ENCODE peak calls at places on chromosome 16, in eight cellular contexts. One of them, this sample, is unnamed.

GRCh38 chr16:17602678-17603077 is 131.9 kb upstream of the XYLT1 start:
- DNase-seq in heart left ventricle: no peak
- DNase-seq in ovary: no peak
- DNase-seq in astrocyte: no peak
- DNase-seq in GM23248: no peak
- DNase-seq in WERI-Rb-1: no peak
- DNase-seq in MG63: no peak
- DNase-seq in aorta: no peak
- DNase-seq in this sample: no peak

GRCh38 chr16:30407794-30408534 is 558 bp downstream of the ZNF771 start:
- DNase-seq in heart left ventricle: peak; percentile 54
- DNase-seq in ovary: no peak
- DNase-seq in astrocyte: no peak
- DNase-seq in GM23248: peak; percentile 56
- DNase-seq in WERI-Rb-1: no peak
- DNase-seq in MG63: no peak
- DNase-seq in aorta: no peak
- DNase-seq in this sample: no peak

GRCh38 chr16:30895592-30896202 is 717 bp upstream of the CTF1 start:
- DNase-seq in heart left ventricle: no peak
- DNase-seq in ovary: no peak
- DNase-seq in astrocyte: no peak
- DNase-seq in GM23248: no peak
- DNase-seq in WERI-Rb-1: no peak
- DNase-seq in MG63: no peak
- DNase-seq in aorta: no peak
- DNase-seq in this sample: no peak

GRCh38 chr16:58025351-58026138 is at the start of gene MMP15:
- DNase-seq in heart left ventricle: peak; percentile 82
- DNase-seq in ovary: peak; percentile 30
- DNase-seq in astrocyte: peak; percentile 53
- DNase-seq in GM23248: peak; percentile 73
- DNase-seq in WERI-Rb-1: peak; percentile 91
- DNase-seq in MG63: peak; percentile 84
- DNase-seq in aorta: peak; percentile 89
- DNase-seq in this sample: no peak

GRCh38 chr16:48918520-48919258 is 308.7 kb upstream of the N4BP1 start:
- DNase-seq in heart left ventricle: no peak
- DNase-seq in ovary: no peak
- DNase-seq in astrocyte: no peak
- DNase-seq in GM23248: no peak
- DNase-seq in WERI-Rb-1: no peak
- DNase-seq in MG63: peak; percentile 42
- DNase-seq in aorta: no peak
- DNase-seq in this sample: no peak

GRCh38 chr16:66859397-66860068 is 15.3 kb downstream of the CA7 start:
- DNase-seq in heart left ventricle: no peak
- DNase-seq in ovary: no peak
- DNase-seq in astrocyte: no peak
- DNase-seq in GM23248: no peak
- DNase-seq in WERI-Rb-1: no peak
- DNase-seq in MG63: no peak
- DNase-seq in aorta: peak; percentile 43
- DNase-seq in this sample: no peak

GRCh38 chr16:3971706-3972105 is 91.2 kb upstream of the CREBBP start:
- DNase-seq in heart left ventricle: no peak
- DNase-seq in ovary: no peak
- DNase-seq in astrocyte: peak; percentile 25
- DNase-seq in GM23248: no peak
- DNase-seq in WERI-Rb-1: no peak
- DNase-seq in MG63: no peak
- DNase-seq in aorta: no peak
- DNase-seq in this sample: no peak

GRCh38 chr16:70741779-70742125 is 55.9 kb upstream of the MTSS2 start:
- DNase-seq in heart left ventricle: peak; percentile 18
- DNase-seq in ovary: no peak
- DNase-seq in astrocyte: no peak
- DNase-seq in GM23248: no peak
- DNase-seq in WERI-Rb-1: no peak
- DNase-seq in MG63: no peak
- DNase-seq in aorta: no peak
- DNase-seq in this sample: no peak

GRCh38 chr16:16867994-16868393 is 489.1 kb downstream of the NPIPA7 start:
- DNase-seq in heart left ventricle: no peak
- DNase-seq in ovary: no peak
- DNase-seq in astrocyte: no peak
- DNase-seq in GM23248: no peak
- DNase-seq in WERI-Rb-1: no peak
- DNase-seq in MG63: peak; percentile 6
- DNase-seq in aorta: no peak
- DNase-seq in this sample: no peak

GRCh38 chr16:55326261-55326802 is 2.3 kb downstream of the IRX6 start:
- DNase-seq in heart left ventricle: no peak
- DNase-seq in ovary: no peak
- DNase-seq in astrocyte: no peak
- DNase-seq in GM23248: no peak
- DNase-seq in WERI-Rb-1: no peak
- DNase-seq in MG63: no peak
- DNase-seq in aorta: no peak
- DNase-seq in this sample: no peak

GRCh38 chr16:55324491-55325447 is 766 bp downstream of the IRX6 start:
- DNase-seq in heart left ventricle: peak; percentile 72
- DNase-seq in ovary: no peak
- DNase-seq in astrocyte: no peak
- DNase-seq in GM23248: peak; percentile 10
- DNase-seq in WERI-Rb-1: no peak
- DNase-seq in MG63: peak; percentile 54
- DNase-seq in aorta: no peak
- DNase-seq in this sample: no peak

GRCh38 chr16:55325458-55326109 is 1.6 kb downstream of the IRX6 start:
- DNase-seq in heart left ventricle: no peak
- DNase-seq in ovary: no peak
- DNase-seq in astrocyte: no peak
- DNase-seq in GM23248: no peak
- DNase-seq in WERI-Rb-1: no peak
- DNase-seq in MG63: no peak
- DNase-seq in aorta: no peak
- DNase-seq in this sample: no peak

GRCh38 chr16:55323637-55324490 is at the start of gene IRX6:
- DNase-seq in heart left ventricle: peak; percentile 86
- DNase-seq in ovary: no peak
- DNase-seq in astrocyte: no peak
- DNase-seq in GM23248: peak; percentile 53
- DNase-seq in WERI-Rb-1: peak; percentile 80
- DNase-seq in MG63: peak; percentile 92
- DNase-seq in aorta: peak; percentile 81
- DNase-seq in this sample: no peak

DNA sequence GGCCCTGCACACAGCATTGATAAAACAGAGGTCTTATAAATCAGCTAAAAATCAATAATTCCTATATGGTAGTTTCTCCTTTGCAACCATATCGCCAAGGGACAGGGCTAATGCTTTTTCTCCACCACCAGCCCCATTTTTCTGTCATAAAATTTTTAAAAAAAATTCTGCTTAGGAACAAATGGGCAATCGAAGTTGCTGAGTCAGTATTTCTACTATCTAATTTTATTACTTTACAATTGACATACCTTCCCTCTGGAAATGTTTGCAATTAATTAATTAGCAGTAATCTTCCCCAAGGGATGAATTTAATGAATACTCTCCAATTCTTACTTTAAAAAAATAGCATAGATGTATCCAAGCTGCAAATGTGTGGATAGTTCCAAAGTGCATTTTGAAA is 1.7 kb upstream of the IRX6 start:
- DNase-seq in heart left ventricle: no peak
- DNase-seq in ovary: no peak
- DNase-seq in astrocyte: no peak
- DNase-seq in GM23248: no peak
- DNase-seq in WERI-Rb-1: no peak
- DNase-seq in MG63: no peak
- DNase-seq in aorta: no peak
- DNase-seq in this sample: no peak
- H3K27me3 ChIP-seq in heart left ventricle: peaks cover 9% of the 10 kb centered on the region
- H3K27me3 ChIP-seq in ovary: no peaks in the 10 kb centered on the region
- H3K27me3 ChIP-seq in astrocyte: peaks cover 24% of the 10 kb centered on the region
- H3K27me3 ChIP-seq in GM23248: peaks cover 64% of the 10 kb centered on the region
- H3K27me3 ChIP-seq in WERI-Rb-1: no peaks in the 10 kb centered on the region
- H3K27me3 ChIP-seq in MG63: peaks cover 39% of the 10 kb centered on the region
- H3K27me3 ChIP-seq in aorta: no peaks in the 10 kb centered on the region
- H3K27me3 ChIP-seq in this sample: peaks cover 1% of the 10 kb centered on the region

GRCh38 chr16:72990003-72990521 is 57.9 kb downstream of the ZFHX3 start:
- DNase-seq in heart left ventricle: peak; percentile 63
- DNase-seq in ovary: no peak
- DNase-seq in astrocyte: peak; percentile 72
- DNase-seq in GM23248: peak; percentile 86
- DNase-seq in WERI-Rb-1: no peak
- DNase-seq in MG63: peak; percentile 76
- DNase-seq in aorta: peak; percentile 81
- DNase-seq in this sample: peak; percentile 61
- H3K4me3 ChIP-seq in heart left ventricle: peak overlapping the region; percentile 14
- H3K4me3 ChIP-seq in ovary: no peak overlapping the region
- H3K4me3 ChIP-seq in astrocyte: peak overlapping the region; percentile 45
- H3K4me3 ChIP-seq in GM23248: peak overlapping the region; percentile 66
- H3K4me3 ChIP-seq in WERI-Rb-1: no peak overlapping the region
- H3K4me3 ChIP-seq in MG63: peak overlapping the region; percentile 26
- H3K4me3 ChIP-seq in aorta: no peak overlapping the region
- H3K4me3 ChIP-seq in this sample: peak overlapping the region; percentile 22

GRCh38 chr16:85940214-85940613 is 41.3 kb downstream of the IRF8 start:
- DNase-seq in heart left ventricle: no peak
- DNase-seq in ovary: no peak
- DNase-seq in astrocyte: no peak
- DNase-seq in GM23248: no peak
- DNase-seq in WERI-Rb-1: no peak
- DNase-seq in MG63: no peak
- DNase-seq in aorta: no peak
- DNase-seq in this sample: no peak
- H3K27me3 ChIP-seq in heart left ventricle: no peaks in the 10 kb centered on the region
- H3K27me3 ChIP-seq in ovary: no peaks in the 10 kb centered on the region
- H3K27me3 ChIP-seq in astrocyte: peaks cover 34% of the 10 kb centered on the region
- H3K27me3 ChIP-seq in GM23248: peaks cover 57% of the 10 kb centered on the region
- H3K27me3 ChIP-seq in WERI-Rb-1: no peaks in the 10 kb centered on the region
- H3K27me3 ChIP-seq in MG63: peaks cover 13% of the 10 kb centered on the region
- H3K27me3 ChIP-seq in aorta: no peaks in the 10 kb centered on the region
- H3K27me3 ChIP-seq in this sample: peaks cover 11% of the 10 kb centered on the region

GRCh38 chr16:89562939-89563338 is 2.5 kb downstream of the RPL13 start:
- DNase-seq in heart left ventricle: no peak
- DNase-seq in ovary: no peak
- DNase-seq in astrocyte: no peak
- DNase-seq in GM23248: no peak
- DNase-seq in WERI-Rb-1: no peak
- DNase-seq in MG63: no peak
- DNase-seq in aorta: no peak
- DNase-seq in this sample: no peak
- H3K4me3 ChIP-seq in heart left ventricle: no peak overlapping the region
- H3K4me3 ChIP-seq in ovary: no peak overlapping the region
- H3K4me3 ChIP-seq in astrocyte: peak overlapping the region; percentile 83
- H3K4me3 ChIP-seq in GM23248: peak overlapping the region; percentile 84
- H3K4me3 ChIP-seq in WERI-Rb-1: no peak overlapping the region
- H3K4me3 ChIP-seq in MG63: peak overlapping the region; percentile 89
- H3K4me3 ChIP-seq in aorta: no peak overlapping the region
- H3K4me3 ChIP-seq in this sample: no peak overlapping the region

GRCh38 chr16:1333149-1333812 is at the start of gene BAIAP3:
- DNase-seq in heart left ventricle: no peak
- DNase-seq in ovary: no peak
- DNase-seq in astrocyte: no peak
- DNase-seq in GM23248: peak; percentile 75
- DNase-seq in WERI-Rb-1: no peak
- DNase-seq in MG63: no peak
- DNase-seq in aorta: peak; percentile 88
- DNase-seq in this sample: no peak
- H3K27me3 ChIP-seq in heart left ventricle: peaks cover 15% of the 10 kb centered on the region
- H3K27me3 ChIP-seq in ovary: no peaks in the 10 kb centered on the region
- H3K27me3 ChIP-seq in astrocyte: peaks cover 48% of the 10 kb centered on the region
- H3K27me3 ChIP-seq in GM23248: peaks cover 36% of the 10 kb centered on the region
- H3K27me3 ChIP-seq in WERI-Rb-1: peaks cover 70% of the 10 kb centered on the region
- H3K27me3 ChIP-seq in MG63: peaks cover 52% of the 10 kb centered on the region
- H3K27me3 ChIP-seq in aorta: no peaks in the 10 kb centered on the region
- H3K27me3 ChIP-seq in this sample: peaks cover 31% of the 10 kb centered on the region

DNA sequence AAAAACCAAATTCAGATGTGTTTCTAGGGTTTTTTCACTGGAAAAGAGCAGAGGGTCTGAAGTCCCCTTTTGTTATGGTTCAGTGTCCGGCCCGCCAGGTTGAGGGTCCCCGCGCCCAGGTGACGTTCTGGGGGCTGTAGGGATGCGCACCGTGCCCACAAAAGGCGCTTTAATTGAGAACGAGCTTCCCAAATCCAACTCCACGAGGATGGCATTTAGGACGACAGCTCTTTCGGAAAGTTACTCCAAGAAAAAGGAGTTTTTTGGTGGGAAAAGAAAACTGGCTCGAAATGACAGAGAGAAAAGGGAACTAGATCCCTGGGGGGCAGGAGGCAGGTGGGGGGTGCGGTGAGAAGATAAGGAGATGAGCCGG is 15.9 kb upstream of the ZFHX3 start:
- DNase-seq in heart left ventricle: no peak
- DNase-seq in ovary: no peak
- DNase-seq in astrocyte: no peak
- DNase-seq in GM23248: no peak
- DNase-seq in WERI-Rb-1: no peak
- DNase-seq in MG63: no peak
- DNase-seq in aorta: no peak
- DNase-seq in this sample: no peak
- H3K4me3 ChIP-seq in heart left ventricle: peak overlapping the region; percentile 84
- H3K4me3 ChIP-seq in ovary: no peak overlapping the region
- H3K4me3 ChIP-seq in astrocyte: peak overlapping the region; percentile 45
- H3K4me3 ChIP-seq in GM23248: peak overlapping the region; percentile 72
- H3K4me3 ChIP-seq in WERI-Rb-1: no peak overlapping the region
- H3K4me3 ChIP-seq in MG63: no peak overlapping the region
- H3K4me3 ChIP-seq in aorta: peak overlapping the region; percentile 37
- H3K4me3 ChIP-seq in this sample: no peak overlapping the region

DNA sequence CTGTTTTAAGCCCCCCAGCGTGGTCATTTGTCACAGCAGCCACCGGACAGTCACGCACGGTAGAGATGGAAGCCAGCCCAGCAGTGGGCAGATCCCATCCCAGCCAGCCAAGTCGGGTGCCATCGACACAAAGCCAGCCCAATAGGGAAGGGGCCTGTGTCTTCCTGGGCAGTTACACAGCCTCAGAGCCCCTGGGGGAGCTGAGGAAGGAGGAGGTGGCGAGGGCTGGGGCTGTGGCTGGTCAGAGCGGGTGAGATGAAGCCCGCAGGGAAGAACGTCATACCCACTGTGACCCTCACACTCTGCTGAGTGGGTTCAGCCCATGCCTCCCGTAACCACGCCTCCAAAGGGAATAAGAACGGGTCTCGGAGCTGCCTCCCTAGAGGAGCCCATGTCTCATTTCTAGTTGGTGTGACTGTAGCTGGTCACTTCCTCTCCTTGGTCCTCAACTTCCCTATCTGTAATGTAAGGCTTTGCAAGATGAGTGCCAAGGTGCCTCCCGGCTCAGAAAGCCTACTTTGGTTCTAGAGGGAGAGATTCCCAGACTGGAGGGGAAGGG is 20.9 kb downstream of the C16orf74 start:
- DNase-seq in heart left ventricle: no peak
- DNase-seq in ovary: no peak
- DNase-seq in astrocyte: no peak
- DNase-seq in GM23248: no peak
- DNase-seq in WERI-Rb-1: no peak
- DNase-seq in MG63: no peak
- DNase-seq in aorta: no peak
- DNase-seq in this sample: no peak
- H3K27me3 ChIP-seq in heart left ventricle: no peaks in the 10 kb centered on the region
- H3K27me3 ChIP-seq in ovary: no peaks in the 10 kb centered on the region
- H3K27me3 ChIP-seq in astrocyte: no peaks in the 10 kb centered on the region
- H3K27me3 ChIP-seq in GM23248: no peaks in the 10 kb centered on the region
- H3K27me3 ChIP-seq in WERI-Rb-1: no peaks in the 10 kb centered on the region
- H3K27me3 ChIP-seq in MG63: no peaks in the 10 kb centered on the region
- H3K27me3 ChIP-seq in aorta: no peaks in the 10 kb centered on the region
- H3K27me3 ChIP-seq in this sample: no peaks in the 10 kb centered on the region

This sample was measured in BJ.